ENCODE peak calls at places on chromosomes 1 and 21, in six cellular contexts. One of them, this sample, is unnamed.

GRCh38 chr21:45912611-45913415 is 68.8 kb upstream of the COL6A1 start:
- DNase-seq in Panc1: no peak
- DNase-seq in endothelial cell of umbilical vein: no peak
- DNase-seq in breast epithelium: no peak
- DNase-seq in transverse colon: no peak
- DNase-seq in vagina: no peak
- DNase-seq in this sample: no peak

GRCh38 chr1:191350938-191351337 is 807.3 kb upstream of the RGS18 start:
- DNase-seq in Panc1: no peak
- DNase-seq in endothelial cell of umbilical vein: no peak
- DNase-seq in breast epithelium: no peak
- DNase-seq in transverse colon: no peak
- DNase-seq in vagina: no peak
- DNase-seq in this sample: peak; percentile 1

GRCh38 chr1:178536844-178537371 is 24.0 kb downstream of the TEX35 start:
- DNase-seq in Panc1: peak; percentile 91
- DNase-seq in endothelial cell of umbilical vein: no peak
- DNase-seq in breast epithelium: no peak
- DNase-seq in transverse colon: peak; percentile 77
- DNase-seq in vagina: peak; percentile 88
- DNase-seq in this sample: no peak

GRCh38 chr1:98314591-98314990 is 346.9 kb upstream of the SNX7 start:
- DNase-seq in Panc1: no peak
- DNase-seq in endothelial cell of umbilical vein: peak; percentile 16
- DNase-seq in breast epithelium: no peak
- DNase-seq in transverse colon: no peak
- DNase-seq in vagina: no peak
- DNase-seq in this sample: no peak

GRCh38 chr1:93988634-93989350 is 79.6 kb upstream of the GCLM start:
- DNase-seq in Panc1: no peak
- DNase-seq in endothelial cell of umbilical vein: no peak
- DNase-seq in breast epithelium: no peak
- DNase-seq in transverse colon: no peak
- DNase-seq in vagina: no peak
- DNase-seq in this sample: no peak

GRCh38 chr1:161420763-161421455 is 53.2 kb upstream of the CFAP126 start:
- DNase-seq in Panc1: no peak
- DNase-seq in endothelial cell of umbilical vein: no peak
- DNase-seq in breast epithelium: no peak
- DNase-seq in transverse colon: no peak
- DNase-seq in vagina: no peak
- DNase-seq in this sample: peak; percentile 84

GRCh38 chr21:16713331-16714114 is 799.3 kb upstream of the CXADR start:
- DNase-seq in Panc1: no peak
- DNase-seq in endothelial cell of umbilical vein: peak; percentile 69
- DNase-seq in breast epithelium: no peak
- DNase-seq in transverse colon: no peak
- DNase-seq in vagina: no peak
- DNase-seq in this sample: no peak

GRCh38 chr1:23577056-23577985 is 18.0 kb upstream of the ID3 start:
- DNase-seq in Panc1: no peak
- DNase-seq in endothelial cell of umbilical vein: peak; percentile 74
- DNase-seq in breast epithelium: no peak
- DNase-seq in transverse colon: no peak
- DNase-seq in vagina: no peak
- DNase-seq in this sample: no peak

GRCh38 chr1:225700164-225700740 is 47.3 kb upstream of the ENAH start:
- DNase-seq in Panc1: peak; percentile 96
- DNase-seq in endothelial cell of umbilical vein: peak; percentile 67
- DNase-seq in breast epithelium: no peak
- DNase-seq in transverse colon: no peak
- DNase-seq in vagina: no peak
- DNase-seq in this sample: no peak

GRCh38 chr1:2230781-2231666 is 2.9 kb downstream of the SKI start:
- DNase-seq in Panc1: no peak
- DNase-seq in endothelial cell of umbilical vein: peak; percentile 28
- DNase-seq in breast epithelium: no peak
- DNase-seq in transverse colon: peak; percentile 55
- DNase-seq in vagina: no peak
- DNase-seq in this sample: peak; percentile 20

GRCh38 chr1:160705176-160705745 is 6.4 kb downstream of the CD48 start:
- DNase-seq in Panc1: no peak
- DNase-seq in endothelial cell of umbilical vein: no peak
- DNase-seq in breast epithelium: no peak
- DNase-seq in transverse colon: no peak
- DNase-seq in vagina: no peak
- DNase-seq in this sample: no peak

GRCh38 chr1:203480525-203481084 is 5.0 kb downstream of the PRELP start:
- DNase-seq in Panc1: no peak
- DNase-seq in endothelial cell of umbilical vein: peak; percentile 40
- DNase-seq in breast epithelium: peak; percentile 74
- DNase-seq in transverse colon: peak; percentile 91
- DNase-seq in vagina: no peak
- DNase-seq in this sample: peak; percentile 36

GRCh38 chr1:243784506-243784905 is 65.5 kb downstream of the AKT3 start:
- DNase-seq in Panc1: no peak
- DNase-seq in endothelial cell of umbilical vein: no peak
- DNase-seq in breast epithelium: no peak
- DNase-seq in transverse colon: no peak
- DNase-seq in vagina: no peak
- DNase-seq in this sample: no peak

GRCh38 chr1:207050428-207050767 is 610 bp downstream of the YOD1 start:
- DNase-seq in Panc1: no peak
- DNase-seq in endothelial cell of umbilical vein: no peak
- DNase-seq in breast epithelium: no peak
- DNase-seq in transverse colon: no peak
- DNase-seq in vagina: no peak
- DNase-seq in this sample: peak; percentile 65

GRCh38 chr1:28296401-28297220 is 32.2 kb upstream of the MED18 start:
- DNase-seq in Panc1: no peak
- DNase-seq in endothelial cell of umbilical vein: no peak
- DNase-seq in breast epithelium: peak; percentile 76
- DNase-seq in transverse colon: peak; percentile 74
- DNase-seq in vagina: no peak
- DNase-seq in this sample: peak; percentile 91

GRCh38 chr1:30977105-30977504 is 68.5 kb upstream of the SDC3 start:
- DNase-seq in Panc1: no peak
- DNase-seq in endothelial cell of umbilical vein: no peak
- DNase-seq in breast epithelium: no peak
- DNase-seq in transverse colon: no peak
- DNase-seq in vagina: no peak
- DNase-seq in this sample: peak; percentile 33

GRCh38 chr1:33524586-33524985 is 52.1 kb downstream of the ZSCAN20 start:
- DNase-seq in Panc1: no peak
- DNase-seq in endothelial cell of umbilical vein: no peak
- DNase-seq in breast epithelium: no peak
- DNase-seq in transverse colon: no peak
- DNase-seq in vagina: no peak
- DNase-seq in this sample: no peak

GRCh38 chr1:40799351-40799867 is 15.8 kb downstream of the KCNQ4 start:
- DNase-seq in Panc1: no peak
- DNase-seq in endothelial cell of umbilical vein: peak; percentile 16
- DNase-seq in breast epithelium: no peak
- DNase-seq in transverse colon: no peak
- DNase-seq in vagina: no peak
- DNase-seq in this sample: no peak

GRCh38 chr1:229107972-229108371 is 162.9 kb upstream of the RAB4A start:
- DNase-seq in Panc1: no peak
- DNase-seq in endothelial cell of umbilical vein: no peak
- DNase-seq in breast epithelium: no peak
- DNase-seq in transverse colon: no peak
- DNase-seq in vagina: no peak
- DNase-seq in this sample: no peak

GRCh38 chr1:32779242-32779641 is 37.9 kb downstream of the YARS1 start:
- DNase-seq in Panc1: no peak
- DNase-seq in endothelial cell of umbilical vein: no peak
- DNase-seq in breast epithelium: no peak
- DNase-seq in transverse colon: no peak
- DNase-seq in vagina: no peak
- DNase-seq in this sample: no peak

DNA sequence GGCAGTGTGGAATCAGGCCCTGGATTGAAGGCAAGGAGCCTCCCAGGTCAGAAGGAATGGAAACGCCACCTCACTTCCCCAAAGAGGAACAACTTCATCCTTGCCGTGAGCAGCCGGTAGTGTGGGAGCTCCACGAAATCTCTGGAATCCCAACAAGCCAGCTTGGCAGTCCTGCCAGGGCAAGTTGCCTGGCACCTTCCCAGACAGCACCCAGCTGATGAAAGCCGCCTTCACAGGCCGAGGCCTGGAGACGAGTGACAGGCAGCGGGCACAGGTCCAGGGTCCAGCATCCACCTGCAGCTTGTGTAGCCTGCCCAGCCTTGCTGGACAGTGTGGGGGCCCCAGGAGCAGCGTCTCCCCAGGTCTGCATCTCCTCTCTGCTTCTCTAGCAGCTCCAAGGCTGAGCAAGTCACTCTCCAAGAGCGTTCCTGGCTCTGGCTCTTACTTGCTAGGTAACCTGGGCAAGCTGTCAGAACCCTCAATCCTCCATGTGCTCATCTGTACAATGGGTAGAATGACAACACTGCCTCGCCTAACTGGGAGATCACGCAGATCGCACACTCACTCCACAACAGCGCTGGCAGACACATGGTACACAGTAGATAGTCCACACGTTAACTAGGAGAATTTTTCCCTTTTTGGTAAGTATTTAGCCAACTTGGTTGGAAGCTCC is 43.0 kb downstream of the ACOT7 start:
- DNase-seq in Panc1: no peak
- DNase-seq in endothelial cell of umbilical vein: no peak
- DNase-seq in breast epithelium: peak; percentile 86
- DNase-seq in transverse colon: peak; percentile 29
- DNase-seq in vagina: no peak
- DNase-seq in this sample: no peak
- TF ChIP-seq POLR2AphosphoS5 in Panc1: no peak
- TF ChIP-seq POLR2AphosphoS5 in endothelial cell of umbilical vein: no peak
- TF ChIP-seq POLR2AphosphoS5 in breast epithelium: no peak
- TF ChIP-seq POLR2AphosphoS5 in transverse colon: no peak
- TF ChIP-seq POLR2AphosphoS5 in vagina: peak; percentile 29
- TF ChIP-seq POLR2AphosphoS5 in this sample: no peak

GRCh38 chr1:20896824-20897223 is 109.7 kb upstream of the HP1BP3 start:
- DNase-seq in Panc1: peak; percentile 8
- DNase-seq in endothelial cell of umbilical vein: no peak
- DNase-seq in breast epithelium: no peak
- DNase-seq in transverse colon: no peak
- DNase-seq in vagina: no peak
- DNase-seq in this sample: no peak

GRCh38 chr1:20899154-20899972 is 112.3 kb upstream of the HP1BP3 start:
- DNase-seq in Panc1: no peak
- DNase-seq in endothelial cell of umbilical vein: no peak
- DNase-seq in breast epithelium: no peak
- DNase-seq in transverse colon: no peak
- DNase-seq in vagina: no peak
- DNase-seq in this sample: no peak

GRCh38 chr1:20891091-20891490 is 104.0 kb upstream of the HP1BP3 start:
- DNase-seq in Panc1: no peak
- DNase-seq in endothelial cell of umbilical vein: no peak
- DNase-seq in breast epithelium: no peak
- DNase-seq in transverse colon: no peak
- DNase-seq in vagina: no peak
- DNase-seq in this sample: no peak

DNA sequence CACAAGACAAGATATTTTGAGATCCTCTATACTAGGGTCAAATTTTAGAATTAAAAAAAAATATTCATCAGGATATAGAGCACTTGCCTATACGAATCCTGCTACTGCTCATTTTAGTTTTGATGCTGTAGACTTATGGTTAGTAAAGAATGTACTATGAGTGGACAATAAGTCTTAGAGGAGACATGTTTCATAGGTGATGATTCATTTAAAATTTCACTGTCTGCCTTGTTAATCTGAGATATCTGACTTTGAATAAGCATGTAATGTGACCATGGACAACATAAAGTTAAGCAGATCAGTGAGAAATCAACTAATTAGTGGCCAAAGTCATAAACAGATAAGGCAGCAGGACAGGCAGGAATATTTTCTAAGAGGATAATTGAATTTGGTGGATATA is 106.8 kb upstream of the HP1BP3 start:
- DNase-seq in Panc1: no peak
- DNase-seq in endothelial cell of umbilical vein: no peak
- DNase-seq in breast epithelium: no peak
- DNase-seq in transverse colon: no peak
- DNase-seq in vagina: no peak
- DNase-seq in this sample: no peak
- TF ChIP-seq POLR2AphosphoS5 in Panc1: no peak
- TF ChIP-seq POLR2AphosphoS5 in endothelial cell of umbilical vein: no peak
- TF ChIP-seq POLR2AphosphoS5 in breast epithelium: no peak
- TF ChIP-seq POLR2AphosphoS5 in transverse colon: no peak
- TF ChIP-seq POLR2AphosphoS5 in vagina: no peak
- TF ChIP-seq POLR2AphosphoS5 in this sample: no peak

GRCh38 chr1:171141336-171142051 is 43.6 kb upstream of the FMO2 start:
- DNase-seq in Panc1: no peak
- DNase-seq in endothelial cell of umbilical vein: peak; percentile 68
- DNase-seq in breast epithelium: no peak
- DNase-seq in transverse colon: peak; percentile 14
- DNase-seq in vagina: no peak
- DNase-seq in this sample: peak; percentile 57
- TF ChIP-seq POLR2AphosphoS5 in Panc1: no peak
- TF ChIP-seq POLR2AphosphoS5 in endothelial cell of umbilical vein: no peak
- TF ChIP-seq POLR2AphosphoS5 in breast epithelium: no peak
- TF ChIP-seq POLR2AphosphoS5 in transverse colon: peak; percentile 24
- TF ChIP-seq POLR2AphosphoS5 in vagina: peak; percentile 28
- TF ChIP-seq POLR2AphosphoS5 in this sample: no peak

GRCh38 chr1:39110882-39111281 is 84.7 kb downstream of the NDUFS5 start:
- DNase-seq in Panc1: no peak
- DNase-seq in endothelial cell of umbilical vein: no peak
- DNase-seq in breast epithelium: no peak
- DNase-seq in transverse colon: no peak
- DNase-seq in vagina: no peak
- DNase-seq in this sample: no peak

GRCh38 chr1:39113109-39113743 is 87.1 kb downstream of the NDUFS5 start:
- DNase-seq in Panc1: no peak
- DNase-seq in endothelial cell of umbilical vein: no peak
- DNase-seq in breast epithelium: no peak
- DNase-seq in transverse colon: no peak
- DNase-seq in vagina: no peak
- DNase-seq in this sample: no peak

GRCh38 chr1:39109653-39110052 is 83.5 kb downstream of the NDUFS5 start:
- DNase-seq in Panc1: no peak
- DNase-seq in endothelial cell of umbilical vein: no peak
- DNase-seq in breast epithelium: no peak
- DNase-seq in transverse colon: no peak
- DNase-seq in vagina: no peak
- DNase-seq in this sample: no peak

GRCh38 chr1:39107891-39108290 is 81.7 kb downstream of the NDUFS5 start:
- DNase-seq in Panc1: no peak
- DNase-seq in endothelial cell of umbilical vein: peak; percentile 68
- DNase-seq in breast epithelium: no peak
- DNase-seq in transverse colon: no peak
- DNase-seq in vagina: no peak
- DNase-seq in this sample: no peak

DNA sequence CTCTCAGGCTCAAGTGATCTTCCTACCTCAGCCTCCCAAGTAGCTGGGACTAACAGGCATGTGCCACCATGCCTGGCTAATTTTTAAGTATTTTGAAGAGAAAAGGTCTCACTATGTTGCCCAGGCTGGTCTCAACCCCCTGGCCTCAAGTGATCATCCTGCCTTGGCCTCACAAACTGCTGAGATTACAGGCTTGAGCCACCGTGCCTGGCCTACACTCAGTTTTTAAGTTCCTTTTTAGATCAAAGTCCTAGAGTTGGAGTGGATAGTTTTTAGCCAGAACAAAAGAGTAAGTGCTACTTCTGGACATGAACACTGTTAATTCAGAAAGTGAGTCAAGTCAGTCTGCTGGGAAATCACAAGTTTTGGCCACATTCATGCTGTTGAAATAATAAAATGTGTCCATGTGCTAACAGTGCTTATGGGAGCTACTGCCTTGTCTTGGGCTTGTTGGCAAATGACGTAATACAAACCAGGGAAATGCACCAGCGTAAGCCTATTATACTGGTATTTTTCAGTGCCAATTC is 84.2 kb downstream of the NDUFS5 start:
- DNase-seq in Panc1: no peak
- DNase-seq in endothelial cell of umbilical vein: peak; percentile 87
- DNase-seq in breast epithelium: no peak
- DNase-seq in transverse colon: no peak
- DNase-seq in vagina: no peak
- DNase-seq in this sample: no peak
- TF ChIP-seq POLR2AphosphoS5 in Panc1: no peak
- TF ChIP-seq POLR2AphosphoS5 in endothelial cell of umbilical vein: no peak
- TF ChIP-seq POLR2AphosphoS5 in breast epithelium: no peak
- TF ChIP-seq POLR2AphosphoS5 in transverse colon: peak; percentile 65
- TF ChIP-seq POLR2AphosphoS5 in vagina: peak; percentile 66
- TF ChIP-seq POLR2AphosphoS5 in this sample: no peak